ENCODE peak calls at places on chromosomes 13 and 19, in five cellular contexts. N, V, K, P and B are unnamed samples.

GRCh38 chr13:111153977-111154332 is 38.8 kb downstream of the ARHGEF7 start:
- DNase-seq in N (no peak), V (no peak), K (peak; percentile 60), P (peak; percentile 38), B (no peak)

GRCh38 chr13:43193789-43194188 is 170.4 kb downstream of the DNAJC15 start:
- DNase-seq in N (no peak), V (no peak), K (no peak), P (no peak), B (no peak)

GRCh38 chr13:53778937-53779336 is 750.3 kb downstream of the OLFM4 start:
- DNase-seq in N (no peak), V (no peak), K (no peak), P (no peak), B (no peak)

GRCh38 chr13:73317140-73317539 is 258.3 kb downstream of the KLF5 start:
- DNase-seq in N (no peak), V (no peak), K (no peak), P (no peak), B (no peak)

GRCh38 chr13:32734511-32734910 is 148.3 kb downstream of the PDS5B start:
- DNase-seq in N (no peak), V (no peak), K (no peak), P (no peak), B (no peak)

GRCh38 chr19:17950310-17951150 is 16.4 kb upstream of the KCNN1 start:
- DNase-seq in N (no peak), V (no peak), K (peak; percentile 45), P (no peak), B (no peak)

GRCh38 chr19:3100331-3100730 is 6.2 kb downstream of the GNA11 start:
- DNase-seq in N (no peak), V (no peak), K (no peak), P (no peak), B (no peak)

GRCh38 chr13:46743191-46743590 is 53.8 kb downstream of the ESD start:
- DNase-seq in N (no peak), V (no peak), K (no peak), P (no peak), B (no peak)

GRCh38 chr13:20526664-20527063 is 1.0 kb upstream of the CRYL1 start:
- DNase-seq in N (no peak), V (no peak), K (no peak), P (peak; percentile 20), B (no peak)

GRCh38 chr19:42281175-42282035 is 12.4 kb downstream of the CIC start:
- DNase-seq in N (no peak), V (no peak), K (peak; percentile 37), P (peak; percentile 76), B (peak; percentile 66)

GRCh38 chr13:63403726-63404125 is 1988.1 kb upstream of the PCDH20 start:
- DNase-seq in N (no peak), V (no peak), K (no peak), P (no peak), B (peak; percentile 3)

GRCh38 chr19:12828494-12828893 is 5.9 kb downstream of the RTBDN start:
- DNase-seq in N (no peak), V (no peak), K (peak; percentile 59), P (peak; percentile 40), B (no peak)

GRCh38 chr19:55247621-55248099 is 11.2 kb downstream of the PPP6R1 start:
- DNase-seq in N (no peak), V (no peak), K (no peak), P (no peak), B (peak; percentile 74)

GRCh38 chr19:16920816-16921529 is 32.2 kb downstream of the F2RL3 start:
- DNase-seq in N (no peak), V (no peak), K (peak; percentile 88), P (no peak), B (no peak)

GRCh38 chr13:74871671-74872070 is 610.3 kb downstream of the TBC1D4 start:
- DNase-seq in N (no peak), V (no peak), K (no peak), P (no peak), B (no peak)

GRCh38 chr19:51799998-51800848 is 5.3 kb downstream of the FPR3 start:
- DNase-seq in N (no peak), V (no peak), K (peak; percentile 74), P (peak; percentile 12), B (no peak)

GRCh38 chr19:34662919-34663318 is 14.0 kb downstream of the SCGB2B2 start:
- DNase-seq in N (no peak), V (peak; percentile 19), K (peak; percentile 21), P (peak; percentile 51), B (no peak)

GRCh38 chr13:99421271-99421670 is 80.0 kb upstream of the TM9SF2 start:
- DNase-seq in N (no peak), V (no peak), K (no peak), P (no peak), B (no peak)

GRCh38 chr19:31356587-31357314 is 7.5 kb upstream of the TSHZ3 start:
- DNase-seq in N (no peak), V (no peak), K (peak; percentile 71), P (no peak), B (no peak)

GRCh38 chr19:30640266-30640965 is 268.2 kb downstream of the ZNF536 start:
- DNase-seq in N (no peak), V (no peak), K (no peak), P (no peak), B (no peak)

GRCh38 chr13:42548731-42549554 is 25.0 kb upstream of the TNFSF11 start:
- DNase-seq in N (peak; percentile 98), V (no peak), K (no peak), P (no peak), B (no peak)

DNA sequence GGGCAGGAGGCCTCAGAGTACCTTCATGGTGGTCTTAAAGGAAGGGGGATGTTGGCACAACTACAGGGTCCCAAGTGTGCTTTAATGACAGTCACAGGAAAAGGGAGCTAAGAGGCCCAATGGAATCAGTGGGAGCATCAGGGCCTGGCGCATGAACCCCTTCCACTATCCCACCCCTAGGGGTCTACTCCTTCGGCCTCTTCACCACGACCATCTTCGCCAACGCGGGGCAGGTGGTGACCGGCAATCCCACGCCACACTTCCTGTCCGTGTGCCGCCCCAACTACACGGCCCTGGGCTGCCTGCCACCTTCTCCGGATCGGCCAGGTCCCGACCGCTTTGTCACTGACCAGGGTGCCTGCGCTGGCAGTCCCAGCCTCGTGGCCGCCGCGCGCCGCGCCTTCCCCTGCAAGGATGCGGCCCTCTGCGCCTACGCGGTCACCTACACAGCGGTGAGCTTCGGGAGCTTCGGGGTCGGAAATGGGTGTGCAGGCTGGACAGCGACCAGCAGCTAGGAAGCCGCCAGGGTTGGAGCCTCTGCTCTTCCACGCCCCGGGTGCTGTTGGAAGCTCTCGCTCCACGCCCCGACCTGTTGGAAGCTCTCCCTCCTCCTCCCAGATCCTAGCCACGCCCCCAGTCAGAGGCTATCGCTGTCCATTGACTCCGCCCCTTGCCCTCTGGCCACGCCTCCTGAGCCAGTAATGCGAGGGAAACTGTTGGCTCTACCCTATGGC is 6.0 kb downstream of the PLPPR2 start:
- DNase-seq in N (no peak), V (no peak), K (peak; percentile 92), P (no peak), B (no peak)
- TF ChIP-seq HDAC2 in N (no peak), V (no peak), K (no peak), P (no peak), B (no peak)

GRCh38 chr13:27744861-27745260 is 47.4 kb upstream of the GSX1 start:
- DNase-seq in N (no peak), V (no peak), K (no peak), P (no peak), B (no peak)
- TF ChIP-seq HDAC2 in N (no peak), V (no peak), K (no peak), P (no peak), B (no peak)

GRCh38 chr13:35894636-35895035 is 236.5 kb downstream of the DCLK1 start:
- DNase-seq in N (no peak), V (no peak), K (no peak), P (no peak), B (no peak)

GRCh38 chr13:35892837-35893814 is 238.1 kb downstream of the DCLK1 start:
- DNase-seq in N (no peak), V (no peak), K (no peak), P (no peak), B (no peak)

GRCh38 chr13:35891486-35891885 is 239.7 kb downstream of the DCLK1 start:
- DNase-seq in N (no peak), V (no peak), K (no peak), P (no peak), B (no peak)

GRCh38 chr13:35889560-35889959 is 241.6 kb downstream of the DCLK1 start:
- DNase-seq in N (no peak), V (no peak), K (no peak), P (no peak), B (no peak)

GRCh38 chr13:35891973-35892441 is 239.2 kb downstream of the DCLK1 start:
- DNase-seq in N (no peak), V (no peak), K (no peak), P (no peak), B (no peak)
- TF ChIP-seq HDAC2 in N (no peak), V (no peak), K (no peak), P (no peak), B (no peak)

DNA sequence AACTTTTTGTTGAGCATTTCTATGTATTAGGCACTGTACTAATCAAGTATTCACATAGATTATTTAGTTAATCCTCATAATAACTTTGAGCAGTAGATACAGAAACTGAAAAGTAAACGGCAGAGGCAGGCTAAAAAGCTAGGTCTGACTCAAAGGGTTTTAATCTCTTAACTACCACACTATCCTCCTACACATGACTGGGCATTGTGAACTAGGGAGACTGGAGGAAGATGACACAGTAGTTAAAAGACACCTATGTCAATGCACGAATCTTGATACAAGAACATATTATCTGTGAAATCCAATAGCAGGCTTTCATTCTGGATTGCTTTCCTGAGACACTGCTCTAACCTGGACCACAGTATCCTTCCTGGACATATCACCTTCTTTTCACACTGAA is 36.3 kb downstream of the MICU2 start:
- DNase-seq in N (no peak), V (no peak), K (peak; percentile 37), P (no peak), B (no peak)
- TF ChIP-seq HDAC2 in N (no peak), V (no peak), K (no peak), P (no peak), B (no peak)